ENCODE peak calls at places on chromosomes 12 and 14, in five cellular contexts. H, B, F, A and I are unnamed samples.

GRCh38 chr12:109999983-110000505 is 814 bp downstream of the ANKRD13A start:
- DNase-seq in H (no peak), B (peak), F (no peak), A (no peak), I (peak)

GRCh38 chr12:88575361-88575959 is 4.8 kb downstream of the KITLG start:
- DNase-seq in H (no peak), B (no peak), F (no peak), A (no peak), I (no peak)

GRCh38 chr12:25251749-25252148 is 1.0 kb upstream of the KRAS start:
- DNase-seq in H (no peak), B (no peak), F (no peak), A (no peak), I (no peak)

GRCh38 chr14:99936056-99936455 is 129.2 kb upstream of the EVL start:
- DNase-seq in H (no peak), B (no peak), F (no peak), A (no peak), I (no peak)

GRCh38 chr12:108583971-108584370 is 13.9 kb downstream of the TMEM119 start:
- DNase-seq in H (no peak), B (no peak), F (no peak), A (peak), I (no peak)

GRCh38 chr14:20302042-20302761 is 3.5 kb downstream of the TTC5 start:
- DNase-seq in H (peak), B (no peak), F (no peak), A (no peak), I (no peak)

GRCh38 chr14:54331516-54331915 is 65.3 kb upstream of the CDKN3 start:
- DNase-seq in H (no peak), B (no peak), F (no peak), A (no peak), I (no peak)

GRCh38 chr14:103499709-103500108 is 22.9 kb downstream of the CKB start:
- DNase-seq in H (no peak), B (no peak), F (no peak), A (no peak), I (no peak)

GRCh38 chr12:108930155-108930554 is 50.3 kb downstream of the DAO start:
- DNase-seq in H (no peak), B (no peak), F (no peak), A (no peak), I (no peak)

GRCh38 chr14:27613102-27613501 is 1015.3 kb upstream of the NOVA1 start:
- DNase-seq in H (no peak), B (no peak), F (no peak), A (no peak), I (no peak)

GRCh38 chr12:104827587-104827986 is 130.5 kb downstream of the SLC41A2 start:
- DNase-seq in H (no peak), B (no peak), F (no peak), A (no peak), I (no peak)

GRCh38 chr12:50387487-50387886 is 8.9 kb downstream of the FAM186A start:
- DNase-seq in H (no peak), B (no peak), F (no peak), A (no peak), I (no peak)

GRCh38 chr12:10940389-10940788 is 1.3 kb upstream of the TAS2R14 start:
- DNase-seq in H (peak), B (no peak), F (peak), A (no peak), I (peak)

DNA sequence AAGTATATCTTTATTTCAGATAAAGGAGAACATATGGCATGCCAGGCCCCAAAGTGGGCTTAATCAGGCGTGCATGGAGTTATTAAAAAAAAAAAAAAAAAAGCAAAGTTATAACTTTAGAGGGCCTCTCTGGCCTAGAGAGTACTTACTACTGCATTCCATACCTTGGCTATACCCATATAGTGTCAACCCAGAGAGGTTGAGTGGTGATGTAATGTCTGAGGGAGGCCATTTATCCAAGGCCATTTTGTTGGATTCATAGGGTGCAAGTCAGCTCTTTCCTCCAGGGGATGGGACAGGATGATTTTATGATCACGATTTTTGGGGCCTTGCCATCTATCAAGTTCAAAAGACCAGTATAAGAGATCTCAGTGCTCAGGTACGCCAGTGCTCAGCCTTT is 66.4 kb downstream of the DCAF5 start:
- DNase-seq in H (no peak), B (no peak), F (no peak), A (no peak), I (no peak)
- H3K27ac ChIP-seq in H (no peak), B (no peak), F (no peak), A (no peak), I (no peak)

DNA sequence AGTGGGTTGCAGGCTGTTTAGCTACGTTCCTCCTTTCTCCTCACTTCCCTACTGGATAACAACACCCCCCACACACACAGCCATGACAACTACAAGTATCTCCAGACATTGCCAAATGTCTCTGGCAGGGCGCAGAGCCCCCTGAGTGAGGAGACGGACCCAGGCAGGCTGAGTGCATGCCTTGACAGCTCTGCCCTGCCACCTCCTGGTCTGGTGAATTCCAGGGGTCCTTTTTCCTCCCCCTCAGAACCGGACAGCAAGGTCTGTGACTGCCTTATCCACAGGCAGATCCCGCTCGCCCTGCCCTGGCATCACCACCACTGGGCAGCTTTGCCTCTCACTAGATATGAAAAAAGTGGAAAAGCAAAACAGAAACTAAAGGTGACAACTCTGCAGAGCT is 276.5 kb downstream of the TMEM132C start:
- DNase-seq in H (no peak), B (no peak), F (no peak), A (no peak), I (no peak)
- H3K27ac ChIP-seq in H (no peak), B (no peak), F (no peak), A (no peak), I (no peak)

DNA sequence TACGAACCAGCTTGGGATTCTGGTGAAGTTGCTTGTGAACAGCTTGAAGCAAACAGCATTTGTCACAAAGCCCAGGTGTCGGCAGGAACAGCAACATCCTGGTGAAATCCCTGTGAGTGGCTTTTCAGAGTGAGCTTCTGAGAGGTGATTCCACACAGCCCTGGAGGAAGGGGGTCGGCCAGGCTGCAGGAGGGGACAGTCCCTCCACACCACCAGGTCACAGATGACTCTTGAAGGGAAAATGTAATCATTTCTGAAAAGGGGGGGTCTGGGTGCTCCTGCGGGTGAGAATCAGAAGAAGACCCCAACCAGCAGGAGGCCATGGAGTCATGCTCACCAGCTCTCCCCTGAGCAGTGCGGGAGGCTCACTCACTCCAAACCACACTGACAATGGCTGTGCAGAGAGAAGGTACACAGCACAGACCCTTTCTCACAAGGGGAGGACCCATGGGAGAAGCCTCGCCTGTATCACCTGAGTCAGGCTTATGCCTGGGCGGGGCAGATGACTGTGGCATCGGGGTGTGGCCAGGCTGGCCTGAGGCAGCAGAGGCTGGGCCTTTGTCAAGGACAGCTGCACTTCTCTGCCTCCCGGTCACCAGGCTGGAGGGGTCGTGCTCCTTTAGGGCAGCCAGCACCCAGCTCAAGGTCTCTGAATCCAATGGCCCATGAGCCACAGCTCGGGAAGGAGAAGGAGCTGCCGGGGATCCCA is 14.4 kb downstream of the CHGA start:
- DNase-seq in H (no peak), B (no peak), F (no peak), A (no peak), I (peak)
- H3K27ac ChIP-seq in H (no peak), B (no peak), F (no peak), A (no peak), I (no peak)

DNA sequence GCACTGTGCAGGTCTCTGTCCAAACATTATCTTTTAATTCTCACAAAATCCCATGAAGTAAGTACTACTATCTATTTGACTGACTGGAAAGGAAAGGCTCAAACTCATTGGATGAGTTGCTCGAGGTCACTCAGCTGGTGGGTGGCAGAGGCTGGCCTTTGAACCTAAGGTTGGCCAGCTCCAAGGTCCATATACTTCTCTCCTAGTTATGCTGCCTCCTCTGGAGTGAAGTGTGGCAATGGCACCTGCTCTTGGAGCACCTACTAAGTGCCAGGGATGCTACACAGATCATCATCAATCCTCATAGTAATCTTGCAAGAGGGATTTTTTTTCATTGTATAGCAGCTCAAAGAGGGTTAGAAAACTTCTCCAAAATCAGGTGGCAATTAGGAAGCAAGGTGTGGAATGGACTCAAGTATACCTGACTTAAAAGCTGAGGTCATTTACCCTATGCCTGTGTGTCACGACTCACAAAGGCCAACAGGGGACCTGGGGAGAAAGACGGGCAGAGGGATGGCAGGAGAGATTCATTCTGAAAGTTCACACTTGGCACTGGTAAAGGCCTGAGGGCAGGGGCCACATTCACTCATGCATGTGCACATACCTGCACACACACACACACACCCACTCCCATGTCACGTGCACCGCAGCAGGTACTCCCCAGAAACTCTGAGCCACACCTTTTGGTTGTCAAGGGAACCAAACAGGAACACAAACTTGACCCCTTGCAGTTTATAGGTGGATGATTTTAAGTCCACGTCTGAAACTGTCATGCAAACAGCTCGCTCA is 146.4 kb downstream of the FOXN3 start:
- DNase-seq in H (no peak), B (no peak), F (no peak), A (no peak), I (peak)
- H3K27ac ChIP-seq in H (no peak), B (no peak), F (no peak), A (no peak), I (no peak)

GRCh38 chr12:100075598-100075997 is 67.1 kb downstream of the BLTP3B start:
- DNase-seq in H (no peak), B (no peak), F (no peak), A (no peak), I (peak)
- H3K27ac ChIP-seq in H (no peak), B (no peak), F (no peak), A (no peak), I (no peak)

DNA sequence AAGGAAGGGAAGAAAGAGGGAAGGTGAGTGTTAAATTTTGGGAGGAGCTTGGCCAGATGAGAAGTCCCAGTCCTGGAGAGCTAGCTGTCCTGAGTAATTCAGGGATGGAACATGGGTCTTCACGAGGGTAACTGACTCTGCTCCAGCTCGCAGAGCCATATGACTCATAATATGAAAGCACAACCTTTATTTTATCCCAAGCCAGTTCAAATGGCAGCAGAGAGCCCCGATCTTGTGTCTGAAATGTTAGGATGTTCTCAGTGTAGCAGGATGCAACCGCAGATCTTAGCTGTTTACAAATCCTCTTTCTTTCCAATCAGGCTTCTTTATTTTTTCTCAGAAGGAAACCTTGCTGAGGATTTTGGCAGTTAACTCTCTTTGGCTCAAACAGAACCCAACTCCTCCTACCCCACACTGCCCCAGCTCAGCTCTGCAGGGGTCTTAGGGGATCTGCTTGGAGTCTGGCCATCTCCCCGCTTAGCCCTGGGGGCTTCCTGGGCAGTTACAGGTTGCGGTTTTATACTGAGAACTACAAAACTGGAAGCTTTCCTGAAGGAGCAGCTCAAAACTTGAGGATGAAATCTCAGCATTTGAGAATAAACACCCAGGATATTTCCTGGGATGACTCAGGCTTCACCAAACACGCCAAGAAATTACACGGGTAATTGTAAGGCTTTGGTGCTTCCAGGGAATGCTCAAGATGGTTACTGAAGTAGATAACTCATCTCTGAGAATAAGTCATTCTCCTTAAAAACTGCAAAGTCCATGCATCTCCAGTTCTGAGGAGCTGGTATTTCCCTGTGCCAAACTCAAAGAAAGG is 92.5 kb downstream of the VCPKMT start:
- DNase-seq in H (peak), B (no peak), F (no peak), A (no peak), I (peak)
- H3K27ac ChIP-seq in H (peak), B (no peak), F (peak), A (no peak), I (peak)

GRCh38 chr12:6765048-6765633 is 1.0 kb upstream of the PTMS start:
- DNase-seq in H (no peak), B (no peak), F (no peak), A (no peak), I (peak)
- H3K27ac ChIP-seq in H (peak), B (no peak), F (peak), A (peak), I (peak)